ENCODE peak calls at places on chromosomes 6 and 20, in four cellular contexts. M is transverse colon, O is stomach, I is A549. U is an unnamed sample.

GRCh38 chr20:14337400-14338171 is at the start of gene FLRT3:
- DNase-seq in M (peak), O (peak), I (peak), U (peak)

GRCh38 chr6:77548662-77549366 is 85.5 kb upstream of the HTR1B start:
- DNase-seq in M (no peak), O (no peak), I (no peak), U (no peak)

GRCh38 chr20:56429496-56429895 is 17.4 kb downstream of the CASS4 start:
- DNase-seq in M (no peak), O (no peak), I (no peak), U (no peak)

GRCh38 chr6:33610779-33611421 is 10.2 kb upstream of the ITPR3 start:
- DNase-seq in M (peak), O (peak), I (no peak), U (no peak)

GRCh38 chr20:17995967-17996819 is 27.4 kb downstream of the MGME1 start:
- DNase-seq in M (no peak), O (no peak), I (peak), U (peak)

GRCh38 chr20:62219992-62220665 is at the start of gene HRH3:
- DNase-seq in M (peak), O (peak), I (no peak), U (no peak)

GRCh38 chr20:2771631-2772080 is 28.8 kb downstream of the CPXM1 start:
- DNase-seq in M (no peak), O (no peak), I (no peak), U (no peak)

GRCh38 chr6:152575186-152575585 is 62.0 kb downstream of the SYNE1 start:
- DNase-seq in M (no peak), O (no peak), I (no peak), U (no peak)

GRCh38 chr6:13710552-13711383 is 867 bp downstream of the RANBP9 start:
- DNase-seq in M (peak), O (peak), I (no peak), U (peak)

GRCh38 chr6:151763938-151764680 is 43.4 kb upstream of the ESR1 start:
- DNase-seq in M (peak), O (peak), I (peak), U (peak)

GRCh38 chr20:45972500-45973183 is 639 bp upstream of the ZNF335 start:
- DNase-seq in M (peak), O (no peak), I (no peak), U (no peak)
- TF ChIP-seq POLR2A in M (no peak), O (no peak), I (peak), U (peak)

DNA sequence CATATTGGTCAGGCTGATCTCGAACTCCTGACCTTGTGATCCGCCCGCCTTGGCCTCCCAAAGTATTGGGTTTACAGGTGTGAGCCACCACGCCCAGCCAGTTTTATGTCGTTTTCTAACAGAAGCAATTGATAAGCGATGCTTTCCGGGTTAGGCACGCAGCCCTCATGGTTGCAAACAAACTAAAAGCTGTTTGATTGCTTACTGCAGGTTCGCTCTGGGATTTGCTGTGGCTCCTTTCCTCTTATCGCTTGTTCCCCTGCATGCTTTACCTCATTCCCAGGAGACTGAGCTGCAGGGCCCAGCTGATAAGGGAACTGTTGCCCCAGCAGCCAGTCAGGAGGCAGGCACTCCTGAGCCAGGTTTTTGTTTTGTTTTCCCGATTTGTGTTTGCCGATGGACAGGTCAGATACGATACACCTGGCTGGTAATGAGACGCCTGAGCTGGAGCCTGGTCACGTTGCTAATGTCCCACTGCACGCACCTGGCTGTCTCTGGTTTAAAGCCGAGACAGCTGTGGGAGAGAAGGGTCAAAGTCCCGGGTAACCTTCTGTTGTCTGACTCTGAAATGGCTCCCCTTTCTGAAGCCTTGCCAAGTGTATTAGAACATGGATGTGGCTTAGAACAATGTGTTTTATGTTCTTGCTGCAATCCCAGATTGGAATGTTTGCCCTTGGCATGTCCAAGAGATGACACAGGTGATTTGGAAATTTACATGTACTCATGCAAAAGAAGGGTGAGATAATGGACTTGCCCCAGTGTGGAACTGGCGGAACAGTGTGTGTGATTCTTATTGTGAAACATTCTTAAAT is 19.9 kb downstream of the DSP start:
- DNase-seq in M (peak), O (peak), I (no peak), U (no peak)
- TF ChIP-seq POLR2A in M (peak), O (no peak), I (no peak), U (no peak)

GRCh38 chr6:149140137-149140909 is 177.2 kb upstream of the TAB2 start:
- DNase-seq in M (no peak), O (no peak), I (no peak), U (no peak)
- TF ChIP-seq POLR2A in M (no peak), O (no peak), I (no peak), U (no peak)

GRCh38 chr6:149316740-149317655 is 514 bp upstream of the TAB2 start:
- DNase-seq in M (peak), O (peak), I (peak), U (peak)
- TF ChIP-seq POLR2A in M (peak), O (peak), I (peak), U (peak)

GRCh38 chr6:31776961-31777666 is at the start of gene VWA7:
- DNase-seq in M (peak), O (peak), I (peak), U (peak)
- TF ChIP-seq POLR2A in M (peak), O (peak), I (no peak), U (no peak)

GRCh38 chr6:3749991-3750323 is 1.6 kb downstream of the PXDC1 start:
- DNase-seq in M (peak), O (peak), I (no peak), U (peak)
- TF ChIP-seq POLR2A in M (no peak), O (no peak), I (no peak), U (peak)

GRCh38 chr6:43669050-43669921 is 18.3 kb downstream of the MRPS18A start:
- DNase-seq in M (no peak), O (peak), I (no peak), U (no peak)

GRCh38 chr6:43669922-43670622 is 17.5 kb downstream of the MRPS18A start:
- DNase-seq in M (no peak), O (no peak), I (no peak), U (no peak)

GRCh38 chr6:43670623-43670986 is 17.0 kb downstream of the MRPS18A start:
- DNase-seq in M (no peak), O (no peak), I (no peak), U (no peak)

GRCh38 chr6:43671801-43672690 is 15.5 kb downstream of the MRPS18A start:
- DNase-seq in M (no peak), O (peak), I (no peak), U (no peak)

DNA sequence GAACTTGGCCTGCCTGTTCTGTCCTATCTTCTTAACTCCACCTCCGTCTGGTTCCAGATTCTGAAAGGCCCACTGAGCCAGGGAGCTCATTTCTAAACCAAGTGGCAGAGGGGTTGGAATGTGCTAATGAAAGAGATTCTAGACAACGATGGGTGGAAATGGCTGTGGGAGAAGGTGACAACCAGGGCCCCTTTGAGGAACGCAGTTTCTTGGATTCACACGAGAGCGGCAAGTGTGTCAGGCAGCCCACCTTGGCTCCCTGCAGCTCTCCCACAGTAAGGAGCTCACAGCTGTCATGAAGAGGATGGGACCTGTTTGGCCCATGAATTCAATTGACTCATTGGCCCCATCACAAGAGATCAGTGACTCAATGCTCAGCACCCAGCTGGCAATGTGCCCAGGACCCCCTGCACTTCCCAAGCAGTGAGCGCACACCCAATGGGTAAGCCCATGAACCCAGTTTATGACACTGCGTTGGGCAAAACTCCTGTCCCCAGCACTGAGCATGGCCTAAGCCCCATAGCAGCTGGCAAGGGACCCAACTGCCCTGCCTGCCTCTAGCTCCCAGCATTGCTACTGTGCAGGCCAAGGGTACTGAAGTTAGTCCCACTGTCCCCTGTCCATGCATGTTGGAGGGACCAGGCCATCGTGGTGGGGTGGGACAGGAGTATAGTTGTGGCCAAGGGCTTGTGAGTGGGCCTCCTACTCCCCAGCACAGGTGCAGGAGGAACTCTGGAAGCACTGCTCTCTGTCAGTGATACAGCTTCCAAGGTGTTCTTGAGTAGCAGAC is 16.4 kb downstream of the MRPS18A start:
- DNase-seq in M (no peak), O (no peak), I (no peak), U (no peak)
- TF ChIP-seq POLR2A in M (no peak), O (no peak), I (no peak), U (no peak)